ENCODE peak calls at places on chromosomes 2 and 18, in nine cellular contexts. M is ovary, L is Peyer's patch, G is heart left ventricle, A is right lobe of liver, S is HCT116, W is GM12891, B is K562, C is stomach. O is an unnamed sample.

GRCh38 chr2:154850532-154850931 is 152.0 kb downstream of the KCNJ3 start:
- DNase-seq in L (no peak), G (no peak), W (no peak), B (no peak), M (no peak), S (no peak), C (no peak), A (no peak), O (no peak)

GRCh38 chr2:75675908-75676307 is 29.3 kb downstream of the MRPL19 start:
- DNase-seq in W (no peak), L (no peak), B (no peak), G (no peak), S (no peak), A (no peak), M (no peak), C (no peak), O (no peak)

GRCh38 chr2:48251437-48252148 is 278.4 kb upstream of the STON1 start:
- DNase-seq in S (no peak), L (no peak), C (no peak), G (no peak), W (no peak), A (no peak), M (no peak), B (no peak), O (no peak)

GRCh38 chr2:62216616-62217015 is 20.7 kb downstream of the B3GNT2 start:
- DNase-seq in M (peak; percentile 44), A (no peak), L (no peak), S (no peak), G (no peak), W (no peak), B (peak; percentile 26), C (no peak), O (peak; percentile 23)

GRCh38 chr2:44745460-44745859 is 196.0 kb upstream of the SIX3 start:
- DNase-seq in B (no peak), L (no peak), S (no peak), M (no peak), W (no peak), C (no peak), A (no peak), G (no peak), O (no peak)

GRCh38 chr2:393711-394696 is 106.1 kb upstream of the ALKAL2 start:
- DNase-seq in G (no peak), L (peak; percentile 63), C (no peak), M (no peak), A (no peak), S (no peak), W (peak; percentile 62), B (peak; percentile 5), O (no peak)

GRCh38 chr2:201363857-201364560 is 6.9 kb upstream of the FLACC1 start:
- DNase-seq in L (no peak), B (peak; percentile 48), W (no peak), C (no peak), G (no peak), S (peak; percentile 24), M (no peak), A (no peak), O (peak; percentile 64)

GRCh38 chr18:9673296-9674251 is 34.5 kb upstream of the RAB31 start:
- DNase-seq in M (no peak), S (peak; percentile 90), C (peak; percentile 74), B (peak; percentile 73), W (peak; percentile 73), G (peak; percentile 44), L (peak; percentile 66), A (no peak), O (peak; percentile 53)

GRCh38 chr2:239465017-239466001 is 64.5 kb upstream of the HDAC4 start:
- DNase-seq in C (peak; percentile 53), M (no peak), G (peak; percentile 79), S (no peak), A (peak; percentile 68), L (peak; percentile 38), W (no peak), B (no peak), O (no peak)

GRCh38 chr2:136025057-136025973 is 39.9 kb upstream of the DARS1 start:
- DNase-seq in L (peak; percentile 34), C (peak; percentile 77), S (peak; percentile 27), M (no peak), W (no peak), A (peak; percentile 74), G (peak; percentile 85), B (peak; percentile 43), O (peak; percentile 52)

GRCh38 chr2:27735263-27735904 is 36.1 kb upstream of the MRPL33 start:
- DNase-seq in M (peak; percentile 71), A (peak; percentile 88), G (peak; percentile 89), L (peak; percentile 32), W (peak; percentile 41), C (peak; percentile 79), S (no peak), B (peak; percentile 59), O (peak; percentile 62)

GRCh38 chr2:162520959-162521358 is 177.0 kb downstream of the GCA start:
- DNase-seq in G (no peak), W (no peak), B (no peak), C (no peak), M (no peak), S (no peak), A (no peak), L (no peak), O (no peak)

GRCh38 chr18:31101148-31102019 is 837 bp downstream of the DSC2 start:
- DNase-seq in S (no peak), G (peak; percentile 90), A (peak; percentile 86), B (peak; percentile 87), W (no peak), L (no peak), C (peak; percentile 75), M (peak; percentile 51), O (peak; percentile 17)

GRCh38 chr2:128563348-128563687 is 244.7 kb upstream of the HS6ST1 start:
- DNase-seq in S (no peak), M (peak; percentile 81), C (no peak), A (no peak), B (no peak), L (no peak), G (peak; percentile 75), W (no peak), O (no peak)

GRCh38 chr2:85269959-85270358 is 57.8 kb downstream of the TGOLN2 start:
- DNase-seq in G (peak; percentile 46), A (no peak), S (no peak), M (no peak), C (no peak), W (no peak), L (no peak), B (no peak), O (no peak)

GRCh38 chr2:106153781-106154180 is 40.3 kb downstream of the UXS1 start:
- DNase-seq in M (no peak), G (no peak), W (no peak), A (no peak), L (no peak), C (no peak), B (no peak), S (no peak), O (no peak)

GRCh38 chr2:7785700-7786099 is 868.5 kb downstream of the RNF144A start:
- DNase-seq in A (no peak), W (no peak), C (no peak), G (no peak), M (no peak), L (no peak), S (no peak), B (no peak), O (no peak)

DNA sequence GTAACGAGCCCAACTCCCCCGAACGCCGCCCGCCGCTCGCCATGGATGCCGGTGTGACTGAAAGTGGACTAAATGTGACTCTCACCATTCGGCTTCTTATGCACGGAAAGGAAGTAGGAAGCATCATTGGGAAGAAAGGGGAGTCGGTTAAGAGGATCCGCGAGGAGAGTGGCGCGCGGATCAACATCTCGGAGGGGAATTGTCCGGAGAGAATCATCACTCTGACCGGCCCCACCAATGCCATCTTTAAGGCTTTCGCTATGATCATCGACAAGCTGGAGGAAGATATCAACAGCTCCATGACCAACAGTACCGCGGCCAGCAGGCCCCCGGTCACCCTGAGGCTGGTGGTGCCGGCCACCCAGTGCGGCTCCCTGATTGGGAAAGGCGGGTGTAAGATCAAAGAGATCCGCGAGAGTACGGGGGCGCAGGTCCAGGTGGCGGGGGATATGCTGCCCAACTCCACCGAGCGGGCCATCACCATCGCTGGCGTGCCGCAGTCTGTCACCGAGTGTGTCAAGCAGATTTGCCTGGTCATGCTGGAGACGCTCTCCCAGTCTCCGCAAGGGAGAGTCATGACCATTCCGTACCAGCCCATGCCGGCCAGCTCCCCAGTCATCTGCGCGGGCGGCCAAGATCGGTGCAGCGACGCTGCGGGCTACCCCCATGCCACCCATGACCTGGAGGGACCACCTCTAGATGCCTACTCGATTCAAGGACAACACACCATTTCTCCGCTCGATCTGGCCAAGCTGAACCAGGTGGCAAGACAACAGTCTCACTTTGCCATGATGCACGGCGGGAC is 628 bp downstream of the PCBP1 start:
- DNase-seq in M (peak; percentile 39), A (peak; percentile 59), C (peak; percentile 61), L (peak; percentile 37), B (peak; percentile 80), G (peak; percentile 61), S (no peak), W (no peak), O (peak; percentile 88)
- TF ChIP-seq POLR2A in M (no peak), A (peak; percentile 45), C (no peak), L (peak; percentile 64), B (peak; percentile 84), G (peak; percentile 9), S (peak; percentile 32), W (peak; percentile 68), O (peak; percentile 76)

DNA sequence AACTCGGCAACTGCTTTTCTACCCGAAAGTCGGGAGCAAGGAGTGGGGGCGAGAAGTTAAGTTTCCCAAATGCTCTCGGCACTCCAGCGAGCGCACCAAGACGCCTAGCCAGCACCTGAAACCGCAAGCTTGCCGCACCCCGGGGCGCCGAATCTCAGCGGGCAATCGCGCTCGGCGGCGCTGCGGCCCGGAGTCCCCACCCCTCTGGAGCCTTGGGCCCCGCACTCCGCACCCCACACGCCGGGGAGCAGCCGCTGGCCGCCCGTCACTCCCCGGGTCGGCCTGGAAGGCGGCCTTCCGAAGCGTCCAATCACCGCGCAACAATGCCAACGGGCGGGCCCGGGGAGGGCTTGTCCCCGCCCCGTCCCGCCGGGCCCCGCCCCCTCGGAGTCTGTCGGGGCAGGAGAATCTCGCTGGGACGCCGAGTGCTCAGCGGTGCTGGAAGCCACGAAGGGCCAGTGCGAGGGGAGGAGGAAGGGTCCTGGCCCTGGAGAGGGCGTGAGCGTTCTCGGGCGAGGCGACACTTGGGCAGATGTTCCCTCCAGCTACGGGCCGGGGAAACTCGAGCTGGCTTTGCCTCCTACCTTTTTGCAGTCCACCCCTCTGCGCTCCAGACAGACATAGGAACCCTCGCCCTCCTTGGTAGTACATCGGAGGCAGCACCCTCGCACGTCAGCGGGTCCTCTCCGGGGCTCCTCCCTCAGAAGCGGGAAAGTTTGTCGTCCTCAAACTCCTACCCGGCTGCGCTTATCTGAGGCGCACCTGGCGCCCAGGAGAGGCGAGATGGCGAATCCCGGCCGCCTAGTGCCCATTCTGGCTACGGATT is 1.1 kb upstream of the ZBTB7C start:
- DNase-seq in G (peak; percentile 95), M (peak; percentile 94), C (peak; percentile 94), A (peak; percentile 95), S (peak; percentile 67), B (peak; percentile 81), L (peak; percentile 35), W (peak; percentile 79), O (peak; percentile 87)
- TF ChIP-seq POLR2A in G (peak; percentile 66), M (peak; percentile 4), C (no peak), A (peak; percentile 25), S (no peak), B (no peak), L (peak; percentile 28), W (no peak), O (no peak)

GRCh38 chr2:207214446-207214845 is 48.7 kb upstream of the KLF7 start:
- DNase-seq in B (no peak), W (no peak), A (no peak), C (no peak), S (no peak), G (no peak), L (no peak), M (no peak), O (no peak)
- TF ChIP-seq POLR2A in B (no peak), W (no peak), A (no peak), C (no peak), S (no peak), G (no peak), L (no peak), M (no peak), O (no peak)

GRCh38 chr2:236981710-236982485 is 103.8 kb upstream of the COPS8 start:
- DNase-seq in W (no peak), S (no peak), M (no peak), C (no peak), L (no peak), A (no peak), G (no peak), B (no peak), O (no peak)
- TF ChIP-seq POLR2A in W (no peak), S (no peak), M (no peak), C (no peak), L (no peak), A (no peak), G (no peak), B (no peak), O (no peak)